ENCODE peak calls at places on chromosomes 13 and 19, in seven cellular contexts. E is left lung, B is H54, G is mucosa of descending colon, F is foreskin fibroblast, U is KBM-7, K is fibroblast of the conjunctiva. Y is an unnamed sample.

GRCh38 chr19:34733266-34733825 is 697 bp upstream of the ZNF181 start:
- DNase-seq in B (no peak), U (peak), K (no peak), G (no peak), F (no peak), E (peak), Y (no peak)

GRCh38 chr19:39247701-39248664 is 673 bp downstream of the IFNL4 start:
- DNase-seq in E (no peak), F (no peak), B (no peak), U (no peak), K (no peak), G (no peak), Y (no peak)

GRCh38 chr19:35261356-35262100 is 7.2 kb upstream of the USF2 start:
- DNase-seq in F (no peak), E (peak), G (no peak), B (no peak), K (no peak), U (no peak), Y (no peak)

GRCh38 chr19:44611812-44612295 is 1.5 kb upstream of the IGSF23 start:
- DNase-seq in E (no peak), U (no peak), F (no peak), K (no peak), G (no peak), B (no peak), Y (no peak)

GRCh38 chr19:42831221-42832019 is 48.1 kb downstream of the PSG1 start:
- DNase-seq in F (no peak), B (no peak), E (no peak), G (no peak), K (no peak), U (no peak), Y (no peak)

GRCh38 chr13:90365130-90365529 is 982.4 kb upstream of the MIR17HG start:
- DNase-seq in G (no peak), F (no peak), B (no peak), K (no peak), U (no peak), E (no peak), Y (no peak)

GRCh38 chr13:26948353-26948752 is 187.8 kb upstream of the GPR12 start:
- DNase-seq in B (no peak), K (no peak), E (no peak), G (no peak), U (no peak), F (no peak), Y (no peak)

GRCh38 chr13:99218545-99218944 is 17.9 kb downstream of the UBAC2 start:
- DNase-seq in G (no peak), U (no peak), B (no peak), E (peak), K (no peak), F (no peak), Y (no peak)

GRCh38 chr19:34171539-34171876 is 796 bp upstream of the LSM14A start:
- DNase-seq in G (no peak), F (peak), K (peak), B (peak), U (no peak), E (no peak), Y (no peak)

GRCh38 chr13:47478985-47479384 is 522.1 kb downstream of the SUCLA2 start:
- DNase-seq in G (no peak), F (no peak), K (no peak), U (no peak), B (no peak), E (no peak), Y (no peak)

GRCh38 chr13:98155475-98156111 is 12.7 kb downstream of the FARP1 start:
- DNase-seq in K (no peak), F (peak), G (no peak), U (no peak), B (no peak), E (no peak), Y (no peak)

GRCh38 chr19:5166262-5166661 is 174.3 kb downstream of the PTPRS start:
- DNase-seq in F (peak), E (no peak), B (no peak), U (no peak), G (no peak), K (no peak), Y (no peak)

GRCh38 chr19:49361438-49362047 is 673 bp downstream of the TEAD2 start:
- DNase-seq in F (peak), K (peak), U (no peak), B (peak), E (peak), G (peak), Y (no peak)

GRCh38 chr19:14439014-14439413 is 5.9 kb downstream of the PKN1 start:
- DNase-seq in B (no peak), F (no peak), G (no peak), K (no peak), E (no peak), U (peak), Y (no peak)

GRCh38 chr13:24053505-24054251 is 106.8 kb upstream of the SPATA13 start:
- DNase-seq in K (no peak), F (peak), U (peak), B (peak), E (no peak), G (no peak), Y (peak)

GRCh38 chr19:19167612-19168011 is 2.5 kb downstream of the MEF2B start:
- DNase-seq in G (no peak), F (no peak), E (no peak), U (no peak), K (no peak), B (no peak), Y (no peak)

GRCh38 chr19:35995655-35995993 is 636 bp downstream of the SDHAF1 start:
- DNase-seq in F (no peak), K (no peak), U (peak), E (no peak), B (no peak), G (peak), Y (peak)

GRCh38 chr13:56752630-56753029 is 388.1 kb upstream of the PRR20A start:
- DNase-seq in U (no peak), F (no peak), K (no peak), B (no peak), E (no peak), G (no peak), Y (no peak)

GRCh38 chr19:19079571-19079970 is 15.8 kb downstream of the SLC25A42 start:
- DNase-seq in U (no peak), G (no peak), K (no peak), B (no peak), E (no peak), F (no peak), Y (no peak)

GRCh38 chr13:44790289-44790688 is 199.0 kb downstream of the NUFIP1 start:
- DNase-seq in E (no peak), B (no peak), G (no peak), K (no peak), U (no peak), F (no peak), Y (no peak)

GRCh38 chr13:24097064-24097463 is 63.5 kb upstream of the SPATA13 start:
- DNase-seq in G (no peak), U (peak), E (no peak), K (peak), F (peak), B (no peak), Y (no peak)

GRCh38 chr19:46622118-46622446 is 2.8 kb downstream of the PTGIR start:
- DNase-seq in E (no peak), G (no peak), F (no peak), U (no peak), B (no peak), K (no peak), Y (peak)

GRCh38 chr19:12194827-12195500 is 32.1 kb downstream of the ZNF136 start:
- DNase-seq in E (peak), F (peak), K (peak), B (no peak), G (peak), U (no peak), Y (peak)

GRCh38 chr13:79775830-79776229 is 294.9 kb downstream of the NDFIP2 start:
- DNase-seq in F (peak), U (peak), K (peak), G (no peak), B (no peak), E (no peak), Y (no peak)

GRCh38 chr19:51082641-51083040 is at the start of gene KLK14:
- DNase-seq in G (no peak), B (no peak), F (no peak), E (no peak), U (no peak), K (no peak), Y (no peak)

GRCh38 chr19:17332677-17333581 is 1.7 kb downstream of the ANO8 start:
- DNase-seq in U (peak), B (no peak), K (no peak), F (no peak), E (no peak), G (peak), Y (no peak)

GRCh38 chr13:40077396-40078027 is 422.1 kb downstream of the COG6 start:
- DNase-seq in K (no peak), F (no peak), U (no peak), B (no peak), E (no peak), G (no peak), Y (no peak)

GRCh38 chr13:100543872-100544602 is 44.6 kb downstream of the GGACT start:
- DNase-seq in E (no peak), F (no peak), B (no peak), K (no peak), U (no peak), G (no peak), Y (no peak)